ENCODE peak calls at places on chromosomes 11 and 22, in ten cellular contexts. One of them, this sample, is unnamed.
A peak's percentile ranks its signal among the peaks of the same experiment; 100 is the strongest.

GRCh38 chr11:17735823-17736772 is 1.5 kb downstream of the KCNC1 start:
- DNase-seq in OCI-LY7: no peak
- DNase-seq in heart right ventricle: no peak
- DNase-seq in mesendoderm: no peak
- DNase-seq in kidney: peak; percentile 72
- DNase-seq in Panc1: no peak
- DNase-seq in body of pancreas: no peak
- DNase-seq in uterus: no peak
- DNase-seq in tibial nerve: no peak
- DNase-seq in PC-3: no peak
- DNase-seq in this sample: no peak

GRCh38 chr22:43921361-43921760 is 2.2 kb upstream of the PNPLA3 start:
- DNase-seq in heart right ventricle: no peak
- DNase-seq in kidney: no peak
- DNase-seq in body of pancreas: no peak
- DNase-seq in Panc1: peak; percentile 33
- DNase-seq in mesendoderm: no peak
- DNase-seq in OCI-LY7: no peak
- DNase-seq in tibial nerve: no peak
- DNase-seq in uterus: no peak
- DNase-seq in PC-3: peak; percentile 73
- DNase-seq in this sample: no peak

GRCh38 chr22:20248461-20248959 is 19.6 kb downstream of the RTN4R start:
- DNase-seq in kidney: no peak
- DNase-seq in OCI-LY7: no peak
- DNase-seq in Panc1: no peak
- DNase-seq in heart right ventricle: no peak
- DNase-seq in PC-3: no peak
- DNase-seq in tibial nerve: no peak
- DNase-seq in mesendoderm: no peak
- DNase-seq in body of pancreas: no peak
- DNase-seq in uterus: no peak
- DNase-seq in this sample: no peak

GRCh38 chr11:28089378-28089777 is 18.6 kb downstream of the KIF18A start:
- DNase-seq in OCI-LY7: no peak
- DNase-seq in Panc1: no peak
- DNase-seq in heart right ventricle: no peak
- DNase-seq in uterus: no peak
- DNase-seq in mesendoderm: no peak
- DNase-seq in body of pancreas: no peak
- DNase-seq in kidney: no peak
- DNase-seq in PC-3: peak; percentile 12
- DNase-seq in tibial nerve: no peak
- DNase-seq in this sample: no peak

GRCh38 chr11:8839957-8840945 is 70.7 kb upstream of the AKIP1 start:
- DNase-seq in body of pancreas: peak; percentile 54
- DNase-seq in kidney: no peak
- DNase-seq in mesendoderm: peak; percentile 65
- DNase-seq in uterus: no peak
- DNase-seq in tibial nerve: no peak
- DNase-seq in OCI-LY7: no peak
- DNase-seq in Panc1: no peak
- DNase-seq in heart right ventricle: no peak
- DNase-seq in PC-3: peak; percentile 27
- DNase-seq in this sample: peak; percentile 77

GRCh38 chr11:111554532-111554931 is 14.0 kb downstream of the LAYN start:
- DNase-seq in mesendoderm: no peak
- DNase-seq in PC-3: peak; percentile 96
- DNase-seq in uterus: no peak
- DNase-seq in heart right ventricle: no peak
- DNase-seq in tibial nerve: no peak
- DNase-seq in OCI-LY7: no peak
- DNase-seq in body of pancreas: no peak
- DNase-seq in kidney: no peak
- DNase-seq in Panc1: no peak
- DNase-seq in this sample: no peak

GRCh38 chr11:116611998-116612620 is 160.7 kb downstream of the BUD13 start:
- DNase-seq in Panc1: no peak
- DNase-seq in uterus: no peak
- DNase-seq in kidney: no peak
- DNase-seq in mesendoderm: no peak
- DNase-seq in PC-3: no peak
- DNase-seq in body of pancreas: no peak
- DNase-seq in tibial nerve: no peak
- DNase-seq in OCI-LY7: no peak
- DNase-seq in heart right ventricle: no peak
- DNase-seq in this sample: peak; percentile 31

GRCh38 chr11:33147559-33147958 is 13.7 kb downstream of the CSTF3 start:
- DNase-seq in heart right ventricle: no peak
- DNase-seq in tibial nerve: no peak
- DNase-seq in body of pancreas: no peak
- DNase-seq in kidney: no peak
- DNase-seq in mesendoderm: no peak
- DNase-seq in OCI-LY7: no peak
- DNase-seq in PC-3: peak; percentile 74
- DNase-seq in Panc1: no peak
- DNase-seq in uterus: no peak
- DNase-seq in this sample: no peak

GRCh38 chr22:44870021-44870420 is 117.6 kb downstream of the ARHGAP8 start:
- DNase-seq in uterus: no peak
- DNase-seq in kidney: peak; percentile 50
- DNase-seq in tibial nerve: no peak
- DNase-seq in Panc1: no peak
- DNase-seq in mesendoderm: peak; percentile 87
- DNase-seq in PC-3: peak; percentile 66
- DNase-seq in body of pancreas: no peak
- DNase-seq in heart right ventricle: no peak
- DNase-seq in OCI-LY7: no peak
- DNase-seq in this sample: peak; percentile 76

GRCh38 chr22:20000246-20001081 is 16.2 kb downstream of the ARVCF start:
- DNase-seq in tibial nerve: no peak
- DNase-seq in Panc1: no peak
- DNase-seq in mesendoderm: no peak
- DNase-seq in uterus: no peak
- DNase-seq in body of pancreas: no peak
- DNase-seq in heart right ventricle: peak; percentile 64
- DNase-seq in PC-3: no peak
- DNase-seq in OCI-LY7: no peak
- DNase-seq in kidney: peak; percentile 70
- DNase-seq in this sample: no peak

GRCh38 chr11:70732493-70733206 is 334.3 kb downstream of the CTTN start:
- DNase-seq in mesendoderm: no peak
- DNase-seq in Panc1: no peak
- DNase-seq in PC-3: no peak
- DNase-seq in tibial nerve: no peak
- DNase-seq in uterus: no peak
- DNase-seq in heart right ventricle: no peak
- DNase-seq in kidney: peak; percentile 61
- DNase-seq in OCI-LY7: no peak
- DNase-seq in body of pancreas: no peak
- DNase-seq in this sample: no peak

GRCh38 chr22:40728731-40729189 is 49.5 kb downstream of the MCHR1 start:
- DNase-seq in PC-3: no peak
- DNase-seq in Panc1: no peak
- DNase-seq in OCI-LY7: peak; percentile 61
- DNase-seq in uterus: no peak
- DNase-seq in mesendoderm: peak; percentile 54
- DNase-seq in heart right ventricle: no peak
- DNase-seq in kidney: no peak
- DNase-seq in body of pancreas: no peak
- DNase-seq in tibial nerve: no peak
- DNase-seq in this sample: no peak

DNA sequence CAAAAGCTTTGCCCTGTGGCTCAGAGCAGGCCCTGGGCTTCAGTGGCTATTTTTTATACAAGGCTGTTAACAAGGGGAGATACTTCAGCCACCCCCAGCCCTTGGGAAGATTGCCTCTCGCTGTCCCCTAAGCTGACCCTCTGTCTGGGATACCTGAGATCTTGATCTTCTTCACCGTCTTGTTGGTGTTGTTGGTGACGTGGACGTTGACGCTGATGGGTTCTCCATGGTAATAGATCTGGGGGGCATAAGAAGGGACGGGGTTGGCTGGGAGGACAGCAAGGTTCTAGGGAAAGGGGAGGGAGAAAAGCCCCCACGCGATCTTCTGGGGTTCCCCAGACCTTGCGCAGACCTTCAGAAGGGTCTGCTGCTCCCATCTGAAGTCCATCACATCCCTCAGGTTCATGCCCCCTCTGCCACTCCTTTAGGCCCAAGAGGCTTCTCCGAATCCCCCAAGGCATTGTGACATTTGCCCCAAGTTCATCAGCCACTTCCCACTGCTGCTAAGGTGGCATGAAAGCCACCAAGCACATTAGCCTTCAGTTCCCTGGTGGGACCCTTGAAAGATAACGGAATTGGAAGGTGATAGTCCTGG is 36.7 kb downstream of the TPBGL start:
- DNase-seq in mesendoderm: no peak
- DNase-seq in heart right ventricle: no peak
- DNase-seq in body of pancreas: no peak
- DNase-seq in PC-3: no peak
- DNase-seq in tibial nerve: no peak
- DNase-seq in uterus: no peak
- DNase-seq in kidney: peak; percentile 18
- DNase-seq in OCI-LY7: no peak
- DNase-seq in Panc1: no peak
- DNase-seq in this sample: no peak
- H3K4me1 ChIP-seq in mesendoderm: no peaks in the 10 kb centered on the region
- H3K4me1 ChIP-seq in heart right ventricle: peaks cover 25% of the 10 kb centered on the region
- H3K4me1 ChIP-seq in body of pancreas: no peaks in the 10 kb centered on the region
- H3K4me1 ChIP-seq in PC-3: no peaks in the 10 kb centered on the region
- H3K4me1 ChIP-seq in tibial nerve: no peaks in the 10 kb centered on the region
- H3K4me1 ChIP-seq in uterus: no peaks in the 10 kb centered on the region
- H3K4me1 ChIP-seq in kidney: no peaks in the 10 kb centered on the region
- H3K4me1 ChIP-seq in OCI-LY7: peaks cover 14% of the 10 kb centered on the region
- H3K4me1 ChIP-seq in Panc1: peaks cover 14% of the 10 kb centered on the region
- H3K4me1 ChIP-seq in this sample: peaks cover 14% of the 10 kb centered on the region

DNA sequence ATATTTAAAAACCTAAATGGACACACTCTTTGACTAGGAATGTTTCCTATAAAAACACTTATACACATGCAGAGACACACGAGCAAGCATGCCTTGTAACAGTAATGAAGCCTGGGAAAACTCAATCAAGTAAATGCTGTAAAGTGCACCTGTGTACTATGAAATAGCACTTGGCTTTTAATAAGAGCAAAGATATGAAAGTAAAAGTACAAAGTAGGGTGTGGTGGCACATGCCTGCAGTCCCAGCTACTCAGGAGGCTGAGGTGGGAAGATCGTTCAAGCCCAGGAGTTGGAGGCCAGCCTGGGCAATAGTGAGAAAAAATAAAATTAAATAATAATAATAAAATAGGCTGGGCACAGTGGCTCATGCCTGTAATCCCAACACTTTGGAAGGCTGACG is 166.9 kb upstream of the GRK3 start:
- DNase-seq in heart right ventricle: no peak
- DNase-seq in PC-3: no peak
- DNase-seq in tibial nerve: no peak
- DNase-seq in body of pancreas: no peak
- DNase-seq in OCI-LY7: no peak
- DNase-seq in uterus: no peak
- DNase-seq in mesendoderm: no peak
- DNase-seq in kidney: no peak
- DNase-seq in Panc1: no peak
- DNase-seq in this sample: no peak
- H3K4me1 ChIP-seq in heart right ventricle: peaks cover 44% of the 10 kb centered on the region
- H3K4me1 ChIP-seq in PC-3: peaks cover 31% of the 10 kb centered on the region
- H3K4me1 ChIP-seq in tibial nerve: no peaks in the 10 kb centered on the region
- H3K4me1 ChIP-seq in body of pancreas: peaks cover 30% of the 10 kb centered on the region
- H3K4me1 ChIP-seq in OCI-LY7: peaks cover 34% of the 10 kb centered on the region
- H3K4me1 ChIP-seq in uterus: no peaks in the 10 kb centered on the region
- H3K4me1 ChIP-seq in mesendoderm: no peaks in the 10 kb centered on the region
- H3K4me1 ChIP-seq in kidney: peaks cover 26% of the 10 kb centered on the region
- H3K4me1 ChIP-seq in Panc1: peaks cover 51% of the 10 kb centered on the region
- H3K4me1 ChIP-seq in this sample: no peaks in the 10 kb centered on the region

DNA sequence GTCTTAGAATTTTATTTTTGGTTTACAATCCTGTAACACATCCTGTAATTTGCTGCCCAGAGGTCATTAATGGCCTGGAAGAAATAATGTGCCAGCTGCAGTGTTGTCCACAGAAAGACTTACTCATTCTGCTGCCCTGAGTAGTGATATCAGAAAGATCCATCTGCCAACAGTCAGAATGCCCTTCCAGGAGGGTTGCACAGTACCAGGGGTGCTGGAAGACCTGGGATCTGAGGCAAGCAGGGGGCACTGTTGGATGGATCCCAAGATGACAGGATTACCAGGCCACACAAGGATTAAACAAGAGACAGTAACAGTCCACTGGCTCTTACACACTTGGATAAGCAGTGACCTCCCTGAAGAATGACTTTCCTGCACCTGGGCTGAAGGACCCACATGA is 93.8 kb upstream of the TOP3B start:
- DNase-seq in tibial nerve: no peak
- DNase-seq in heart right ventricle: no peak
- DNase-seq in body of pancreas: no peak
- DNase-seq in Panc1: no peak
- DNase-seq in PC-3: no peak
- DNase-seq in kidney: no peak
- DNase-seq in OCI-LY7: no peak
- DNase-seq in uterus: no peak
- DNase-seq in mesendoderm: no peak
- DNase-seq in this sample: no peak
- H3K4me1 ChIP-seq in tibial nerve: no peaks in the 10 kb centered on the region
- H3K4me1 ChIP-seq in heart right ventricle: no peaks in the 10 kb centered on the region
- H3K4me1 ChIP-seq in body of pancreas: no peaks in the 10 kb centered on the region
- H3K4me1 ChIP-seq in Panc1: no peaks in the 10 kb centered on the region
- H3K4me1 ChIP-seq in PC-3: peaks cover 14% of the 10 kb centered on the region
- H3K4me1 ChIP-seq in kidney: peaks cover 7% of the 10 kb centered on the region
- H3K4me1 ChIP-seq in OCI-LY7: peaks cover 6% of the 10 kb centered on the region
- H3K4me1 ChIP-seq in uterus: no peaks in the 10 kb centered on the region
- H3K4me1 ChIP-seq in mesendoderm: no peaks in the 10 kb centered on the region
- H3K4me1 ChIP-seq in this sample: no peaks in the 10 kb centered on the region

GRCh38 chr11:6405837-6406236 is 13.1 kb downstream of the APBB1 start:
- DNase-seq in uterus: no peak
- DNase-seq in tibial nerve: no peak
- DNase-seq in Panc1: no peak
- DNase-seq in heart right ventricle: no peak
- DNase-seq in mesendoderm: no peak
- DNase-seq in PC-3: no peak
- DNase-seq in body of pancreas: no peak
- DNase-seq in kidney: no peak
- DNase-seq in OCI-LY7: no peak
- DNase-seq in this sample: no peak

GRCh38 chr11:6404341-6405038 is 14.2 kb downstream of the SMPD1 start:
- DNase-seq in Panc1: no peak
- DNase-seq in kidney: no peak
- DNase-seq in heart right ventricle: no peak
- DNase-seq in OCI-LY7: no peak
- DNase-seq in tibial nerve: no peak
- DNase-seq in PC-3: no peak
- DNase-seq in body of pancreas: no peak
- DNase-seq in mesendoderm: no peak
- DNase-seq in uterus: no peak
- DNase-seq in this sample: no peak

GRCh38 chr11:6403539-6403938 is 13.3 kb downstream of the SMPD1 start:
- DNase-seq in tibial nerve: no peak
- DNase-seq in Panc1: no peak
- DNase-seq in body of pancreas: no peak
- DNase-seq in mesendoderm: no peak
- DNase-seq in OCI-LY7: no peak
- DNase-seq in kidney: peak; percentile 71
- DNase-seq in heart right ventricle: no peak
- DNase-seq in PC-3: no peak
- DNase-seq in uterus: no peak
- DNase-seq in this sample: no peak

GRCh38 chr11:6406370-6406769 is 12.5 kb downstream of the APBB1 start:
- DNase-seq in heart right ventricle: no peak
- DNase-seq in Panc1: no peak
- DNase-seq in mesendoderm: no peak
- DNase-seq in uterus: no peak
- DNase-seq in PC-3: no peak
- DNase-seq in kidney: no peak
- DNase-seq in tibial nerve: no peak
- DNase-seq in OCI-LY7: no peak
- DNase-seq in body of pancreas: no peak
- DNase-seq in this sample: no peak

GRCh38 chr11:6405039-6405667 is 13.7 kb downstream of the APBB1 start:
- DNase-seq in OCI-LY7: no peak
- DNase-seq in tibial nerve: no peak
- DNase-seq in Panc1: no peak
- DNase-seq in heart right ventricle: no peak
- DNase-seq in mesendoderm: peak; percentile 90
- DNase-seq in kidney: peak; percentile 92
- DNase-seq in PC-3: no peak
- DNase-seq in uterus: no peak
- DNase-seq in body of pancreas: peak; percentile 57
- DNase-seq in this sample: peak; percentile 85
- H3K4me1 ChIP-seq in OCI-LY7: peaks cover 60% of the 10 kb centered on the region
- H3K4me1 ChIP-seq in tibial nerve: no peaks in the 10 kb centered on the region
- H3K4me1 ChIP-seq in Panc1: no peaks in the 10 kb centered on the region
- H3K4me1 ChIP-seq in heart right ventricle: no peaks in the 10 kb centered on the region
- H3K4me1 ChIP-seq in mesendoderm: no peaks in the 10 kb centered on the region
- H3K4me1 ChIP-seq in kidney: peaks cover 9% of the 10 kb centered on the region
- H3K4me1 ChIP-seq in PC-3: no peaks in the 10 kb centered on the region
- H3K4me1 ChIP-seq in uterus: no peaks in the 10 kb centered on the region
- H3K4me1 ChIP-seq in body of pancreas: no peaks in the 10 kb centered on the region
- H3K4me1 ChIP-seq in this sample: no peaks in the 10 kb centered on the region

This sample was measured in endodermal cell.